ENCODE peak calls at places on chromosomes 11 and 22, in six cellular contexts. One of them, this sample, is unnamed.

GRCh38 chr11:94129505-94130335 is 1.1 kb downstream of the PANX1 start:
- DNase-seq in AG04450: no peak
- DNase-seq in midbrain: peak
- DNase-seq in NCI-H774: no peak
- DNase-seq in activated naive CD4-positive, alpha-beta T cell: no peak
- DNase-seq in activated CD4-positive, alpha-beta T cell treated with anti-CD3 and anti-CD28 coated beads, Interleukin-2, amount 50 U/mL, for 1 hour: no peak
- DNase-seq in this sample: no peak

GRCh38 chr11:1983601-1983961 is 14.1 kb downstream of the H19 start:
- DNase-seq in AG04450: no peak
- DNase-seq in midbrain: no peak
- DNase-seq in NCI-H774: no peak
- DNase-seq in activated naive CD4-positive, alpha-beta T cell: no peak
- DNase-seq in activated CD4-positive, alpha-beta T cell treated with anti-CD3 and anti-CD28 coated beads, Interleukin-2, amount 50 U/mL, for 1 hour: no peak
- DNase-seq in this sample: no peak

GRCh38 chr11:28289444-28289843 is 181.3 kb downstream of the METTL15 start:
- DNase-seq in AG04450: no peak
- DNase-seq in midbrain: no peak
- DNase-seq in NCI-H774: no peak
- DNase-seq in activated naive CD4-positive, alpha-beta T cell: no peak
- DNase-seq in activated CD4-positive, alpha-beta T cell treated with anti-CD3 and anti-CD28 coated beads, Interleukin-2, amount 50 U/mL, for 1 hour: no peak
- DNase-seq in this sample: no peak

GRCh38 chr11:30938801-30939200 is 352.6 kb upstream of the MPPED2 start:
- DNase-seq in AG04450: no peak
- DNase-seq in midbrain: no peak
- DNase-seq in NCI-H774: no peak
- DNase-seq in activated naive CD4-positive, alpha-beta T cell: no peak
- DNase-seq in activated CD4-positive, alpha-beta T cell treated with anti-CD3 and anti-CD28 coated beads, Interleukin-2, amount 50 U/mL, for 1 hour: no peak
- DNase-seq in this sample: no peak

GRCh38 chr11:22617868-22618267 is 7.8 kb downstream of the FANCF start:
- DNase-seq in AG04450: no peak
- DNase-seq in midbrain: no peak
- DNase-seq in NCI-H774: no peak
- DNase-seq in activated naive CD4-positive, alpha-beta T cell: no peak
- DNase-seq in activated CD4-positive, alpha-beta T cell treated with anti-CD3 and anti-CD28 coated beads, Interleukin-2, amount 50 U/mL, for 1 hour: no peak
- DNase-seq in this sample: no peak

GRCh38 chr11:103940542-103940941 is 95.9 kb upstream of the DDI1 start:
- DNase-seq in AG04450: no peak
- DNase-seq in midbrain: no peak
- DNase-seq in NCI-H774: no peak
- DNase-seq in activated naive CD4-positive, alpha-beta T cell: no peak
- DNase-seq in activated CD4-positive, alpha-beta T cell treated with anti-CD3 and anti-CD28 coated beads, Interleukin-2, amount 50 U/mL, for 1 hour: no peak
- DNase-seq in this sample: no peak

GRCh38 chr11:47144541-47144940 is 32.1 kb downstream of the ARFGAP2 start:
- DNase-seq in AG04450: no peak
- DNase-seq in midbrain: no peak
- DNase-seq in NCI-H774: no peak
- DNase-seq in activated naive CD4-positive, alpha-beta T cell: no peak
- DNase-seq in activated CD4-positive, alpha-beta T cell treated with anti-CD3 and anti-CD28 coated beads, Interleukin-2, amount 50 U/mL, for 1 hour: no peak
- DNase-seq in this sample: no peak

GRCh38 chr22:45830531-45831245 is 146.3 kb downstream of the WNT7B start:
- DNase-seq in AG04450: no peak
- DNase-seq in midbrain: no peak
- DNase-seq in NCI-H774: no peak
- DNase-seq in activated naive CD4-positive, alpha-beta T cell: no peak
- DNase-seq in activated CD4-positive, alpha-beta T cell treated with anti-CD3 and anti-CD28 coated beads, Interleukin-2, amount 50 U/mL, for 1 hour: no peak
- DNase-seq in this sample: no peak

GRCh38 chr22:49152146-49152929 is 675.3 kb downstream of the BRD1 start:
- DNase-seq in AG04450: no peak
- DNase-seq in midbrain: no peak
- DNase-seq in NCI-H774: no peak
- DNase-seq in activated naive CD4-positive, alpha-beta T cell: no peak
- DNase-seq in activated CD4-positive, alpha-beta T cell treated with anti-CD3 and anti-CD28 coated beads, Interleukin-2, amount 50 U/mL, for 1 hour: no peak
- DNase-seq in this sample: no peak

GRCh38 chr22:50165438-50166123 is 5.0 kb upstream of the PANX2 start:
- DNase-seq in AG04450: no peak
- DNase-seq in midbrain: no peak
- DNase-seq in NCI-H774: no peak
- DNase-seq in activated naive CD4-positive, alpha-beta T cell: no peak
- DNase-seq in activated CD4-positive, alpha-beta T cell treated with anti-CD3 and anti-CD28 coated beads, Interleukin-2, amount 50 U/mL, for 1 hour: no peak
- DNase-seq in this sample: no peak

GRCh38 chr11:78759067-78759466 is 184.4 kb upstream of the NARS2 start:
- DNase-seq in AG04450: no peak
- DNase-seq in midbrain: no peak
- DNase-seq in NCI-H774: peak
- DNase-seq in activated naive CD4-positive, alpha-beta T cell: no peak
- DNase-seq in activated CD4-positive, alpha-beta T cell treated with anti-CD3 and anti-CD28 coated beads, Interleukin-2, amount 50 U/mL, for 1 hour: no peak
- DNase-seq in this sample: no peak

GRCh38 chr11:119727523-119728081 is 1.4 kb downstream of the NECTIN1 start:
- DNase-seq in AG04450: no peak
- DNase-seq in midbrain: no peak
- DNase-seq in NCI-H774: peak
- DNase-seq in activated naive CD4-positive, alpha-beta T cell: no peak
- DNase-seq in activated CD4-positive, alpha-beta T cell treated with anti-CD3 and anti-CD28 coated beads, Interleukin-2, amount 50 U/mL, for 1 hour: no peak
- DNase-seq in this sample: no peak

GRCh38 chr22:48758021-48758561 is 1069.6 kb downstream of the BRD1 start:
- DNase-seq in AG04450: no peak
- DNase-seq in midbrain: no peak
- DNase-seq in NCI-H774: no peak
- DNase-seq in activated naive CD4-positive, alpha-beta T cell: no peak
- DNase-seq in activated CD4-positive, alpha-beta T cell treated with anti-CD3 and anti-CD28 coated beads, Interleukin-2, amount 50 U/mL, for 1 hour: no peak
- DNase-seq in this sample: no peak

GRCh38 chr11:117319214-117319840 is 3.3 kb upstream of the BACE1 start:
- DNase-seq in AG04450: no peak
- DNase-seq in midbrain: no peak
- DNase-seq in NCI-H774: no peak
- DNase-seq in activated naive CD4-positive, alpha-beta T cell: no peak
- DNase-seq in activated CD4-positive, alpha-beta T cell treated with anti-CD3 and anti-CD28 coated beads, Interleukin-2, amount 50 U/mL, for 1 hour: no peak
- DNase-seq in this sample: no peak

GRCh38 chr11:130674686-130675085 is 226.2 kb downstream of the ADAMTS15 start:
- DNase-seq in AG04450: no peak
- DNase-seq in midbrain: no peak
- DNase-seq in NCI-H774: no peak
- DNase-seq in activated naive CD4-positive, alpha-beta T cell: no peak
- DNase-seq in activated CD4-positive, alpha-beta T cell treated with anti-CD3 and anti-CD28 coated beads, Interleukin-2, amount 50 U/mL, for 1 hour: no peak
- DNase-seq in this sample: no peak

GRCh38 chr11:64711944-64712306 is 11.1 kb downstream of the NRXN2 start:
- DNase-seq in AG04450: no peak
- DNase-seq in midbrain: no peak
- DNase-seq in NCI-H774: no peak
- DNase-seq in activated naive CD4-positive, alpha-beta T cell: no peak
- DNase-seq in activated CD4-positive, alpha-beta T cell treated with anti-CD3 and anti-CD28 coated beads, Interleukin-2, amount 50 U/mL, for 1 hour: no peak
- DNase-seq in this sample: no peak

GRCh38 chr22:32044477-32044876 is 1.4 kb downstream of the SLC5A1 start:
- DNase-seq in AG04450: no peak
- DNase-seq in midbrain: no peak
- DNase-seq in NCI-H774: no peak
- DNase-seq in activated naive CD4-positive, alpha-beta T cell: no peak
- DNase-seq in activated CD4-positive, alpha-beta T cell treated with anti-CD3 and anti-CD28 coated beads, Interleukin-2, amount 50 U/mL, for 1 hour: no peak
- DNase-seq in this sample: no peak

GRCh38 chr11:23923357-23923756 is 573.5 kb upstream of the LUZP2 start:
- DNase-seq in AG04450: no peak
- DNase-seq in midbrain: no peak
- DNase-seq in NCI-H774: no peak
- DNase-seq in activated naive CD4-positive, alpha-beta T cell: no peak
- DNase-seq in activated CD4-positive, alpha-beta T cell treated with anti-CD3 and anti-CD28 coated beads, Interleukin-2, amount 50 U/mL, for 1 hour: no peak
- DNase-seq in this sample: no peak

GRCh38 chr11:69542314-69543168 is 61.1 kb downstream of the LINC01488 start:
- DNase-seq in AG04450: no peak
- DNase-seq in midbrain: no peak
- DNase-seq in NCI-H774: no peak
- DNase-seq in activated naive CD4-positive, alpha-beta T cell: no peak
- DNase-seq in activated CD4-positive, alpha-beta T cell treated with anti-CD3 and anti-CD28 coated beads, Interleukin-2, amount 50 U/mL, for 1 hour: no peak
- DNase-seq in this sample: no peak

GRCh38 chr11:117930208-117930570 is 987 bp upstream of the TMPRSS13 start:
- DNase-seq in AG04450: no peak
- DNase-seq in midbrain: no peak
- DNase-seq in NCI-H774: no peak
- DNase-seq in activated naive CD4-positive, alpha-beta T cell: no peak
- DNase-seq in activated CD4-positive, alpha-beta T cell treated with anti-CD3 and anti-CD28 coated beads, Interleukin-2, amount 50 U/mL, for 1 hour: no peak
- DNase-seq in this sample: no peak

GRCh38 chr11:68038226-68038717 is 553 bp upstream of the TCIRG1 start:
- DNase-seq in AG04450: no peak
- DNase-seq in midbrain: no peak
- DNase-seq in NCI-H774: peak
- DNase-seq in activated naive CD4-positive, alpha-beta T cell: no peak
- DNase-seq in activated CD4-positive, alpha-beta T cell treated with anti-CD3 and anti-CD28 coated beads, Interleukin-2, amount 50 U/mL, for 1 hour: no peak
- DNase-seq in this sample: no peak

This sample was measured in activated gamma-delta T cell treated with Interleukin-2 at 50 U/mL for 16 hours.